ENCODE peak calls at places on chromosomes 5 and 9, in seven cellular contexts. One of them, this sample, is unnamed.

GRCh38 chr5:87541033-87541432 is 128.3 kb upstream of the CCNH start:
- DNase-seq in CD8-positive, alpha-beta T cell: no peak
- DNase-seq in iris pigment epithelial cell: peak; percentile 77
- DNase-seq in HCEC 1CT: peak; percentile 3
- DNase-seq in Right ventricle myocardium superior: peak; percentile 64
- DNase-seq in neuronal stem cell: peak; percentile 23
- DNase-seq in posterior vena cava: peak; percentile 83
- DNase-seq in this sample: no peak

GRCh38 chr5:179267071-179267670 is 78.1 kb downstream of the ADAMTS2 start:
- DNase-seq in CD8-positive, alpha-beta T cell: no peak
- DNase-seq in iris pigment epithelial cell: no peak
- DNase-seq in HCEC 1CT: no peak
- DNase-seq in Right ventricle myocardium superior: peak; percentile 43
- DNase-seq in neuronal stem cell: no peak
- DNase-seq in posterior vena cava: peak; percentile 78
- DNase-seq in this sample: peak; percentile 48

GRCh38 chr9:98142182-98142924 is 23.3 kb upstream of the TRIM14 start:
- DNase-seq in CD8-positive, alpha-beta T cell: no peak
- DNase-seq in iris pigment epithelial cell: no peak
- DNase-seq in HCEC 1CT: no peak
- DNase-seq in Right ventricle myocardium superior: peak; percentile 62
- DNase-seq in neuronal stem cell: no peak
- DNase-seq in posterior vena cava: no peak
- DNase-seq in this sample: no peak

GRCh38 chr5:53151713-53152458 is 42.3 kb upstream of the MOCS2 start:
- DNase-seq in CD8-positive, alpha-beta T cell: no peak
- DNase-seq in iris pigment epithelial cell: peak; percentile 91
- DNase-seq in HCEC 1CT: peak; percentile 54
- DNase-seq in Right ventricle myocardium superior: no peak
- DNase-seq in neuronal stem cell: no peak
- DNase-seq in posterior vena cava: no peak
- DNase-seq in this sample: no peak

GRCh38 chr9:106974341-106974740 is 111.4 kb downstream of the ZNF462 start:
- DNase-seq in CD8-positive, alpha-beta T cell: no peak
- DNase-seq in iris pigment epithelial cell: no peak
- DNase-seq in HCEC 1CT: no peak
- DNase-seq in Right ventricle myocardium superior: no peak
- DNase-seq in neuronal stem cell: no peak
- DNase-seq in posterior vena cava: no peak
- DNase-seq in this sample: no peak

GRCh38 chr5:176578391-176578808 is 29.3 kb downstream of the CDHR2 start:
- DNase-seq in CD8-positive, alpha-beta T cell: peak; percentile 36
- DNase-seq in iris pigment epithelial cell: peak; percentile 64
- DNase-seq in HCEC 1CT: no peak
- DNase-seq in Right ventricle myocardium superior: peak; percentile 52
- DNase-seq in neuronal stem cell: peak; percentile 38
- DNase-seq in posterior vena cava: no peak
- DNase-seq in this sample: no peak

GRCh38 chr5:150538007-150538917 is 30.3 kb downstream of the NDST1 start:
- DNase-seq in CD8-positive, alpha-beta T cell: no peak
- DNase-seq in iris pigment epithelial cell: peak; percentile 61
- DNase-seq in HCEC 1CT: peak; percentile 40
- DNase-seq in Right ventricle myocardium superior: no peak
- DNase-seq in neuronal stem cell: no peak
- DNase-seq in posterior vena cava: no peak
- DNase-seq in this sample: peak; percentile 52

GRCh38 chr9:75950983-75951382 is 60.5 kb downstream of the PCSK5 start:
- DNase-seq in CD8-positive, alpha-beta T cell: no peak
- DNase-seq in iris pigment epithelial cell: no peak
- DNase-seq in HCEC 1CT: no peak
- DNase-seq in Right ventricle myocardium superior: no peak
- DNase-seq in neuronal stem cell: no peak
- DNase-seq in posterior vena cava: no peak
- DNase-seq in this sample: no peak

GRCh38 chr9:134896834-134897583 is 16.4 kb downstream of the FCN2 start:
- DNase-seq in CD8-positive, alpha-beta T cell: no peak
- DNase-seq in iris pigment epithelial cell: no peak
- DNase-seq in HCEC 1CT: no peak
- DNase-seq in Right ventricle myocardium superior: no peak
- DNase-seq in neuronal stem cell: no peak
- DNase-seq in posterior vena cava: no peak
- DNase-seq in this sample: peak; percentile 24

GRCh38 chr5:1745190-1745805 is 54.3 kb downstream of the MRPL36 start:
- DNase-seq in CD8-positive, alpha-beta T cell: no peak
- DNase-seq in iris pigment epithelial cell: no peak
- DNase-seq in HCEC 1CT: no peak
- DNase-seq in Right ventricle myocardium superior: peak; percentile 22
- DNase-seq in neuronal stem cell: no peak
- DNase-seq in posterior vena cava: no peak
- DNase-seq in this sample: peak; percentile 70

GRCh38 chr9:135116371-135116770 is 28.9 kb downstream of the OLFM1 start:
- DNase-seq in CD8-positive, alpha-beta T cell: no peak
- DNase-seq in iris pigment epithelial cell: no peak
- DNase-seq in HCEC 1CT: no peak
- DNase-seq in Right ventricle myocardium superior: no peak
- DNase-seq in neuronal stem cell: no peak
- DNase-seq in posterior vena cava: no peak
- DNase-seq in this sample: no peak

GRCh38 chr5:98205691-98206461 is 567.6 kb upstream of the RGMB start:
- DNase-seq in CD8-positive, alpha-beta T cell: no peak
- DNase-seq in iris pigment epithelial cell: peak; percentile 78
- DNase-seq in HCEC 1CT: peak; percentile 80
- DNase-seq in Right ventricle myocardium superior: no peak
- DNase-seq in neuronal stem cell: no peak
- DNase-seq in posterior vena cava: no peak
- DNase-seq in this sample: no peak

GRCh38 chr9:135974220-135974573 is 13.0 kb upstream of the UBAC1 start:
- DNase-seq in CD8-positive, alpha-beta T cell: no peak
- DNase-seq in iris pigment epithelial cell: no peak
- DNase-seq in HCEC 1CT: no peak
- DNase-seq in Right ventricle myocardium superior: no peak
- DNase-seq in neuronal stem cell: no peak
- DNase-seq in posterior vena cava: no peak
- DNase-seq in this sample: no peak

GRCh38 chr5:56633950-56634349 is 181.4 kb upstream of the MAP3K1 start:
- DNase-seq in CD8-positive, alpha-beta T cell: no peak
- DNase-seq in iris pigment epithelial cell: peak; percentile 50
- DNase-seq in HCEC 1CT: no peak
- DNase-seq in Right ventricle myocardium superior: no peak
- DNase-seq in neuronal stem cell: no peak
- DNase-seq in posterior vena cava: no peak
- DNase-seq in this sample: no peak

GRCh38 chr9:117414906-117415583 is at the start of gene ASTN2:
- DNase-seq in CD8-positive, alpha-beta T cell: no peak
- DNase-seq in iris pigment epithelial cell: peak; percentile 6
- DNase-seq in HCEC 1CT: no peak
- DNase-seq in Right ventricle myocardium superior: no peak
- DNase-seq in neuronal stem cell: peak; percentile 37
- DNase-seq in posterior vena cava: peak; percentile 75
- DNase-seq in this sample: peak; percentile 80

GRCh38 chr9:2107906-2108451 is 92.8 kb downstream of the SMARCA2 start:
- DNase-seq in CD8-positive, alpha-beta T cell: no peak
- DNase-seq in iris pigment epithelial cell: no peak
- DNase-seq in HCEC 1CT: no peak
- DNase-seq in Right ventricle myocardium superior: no peak
- DNase-seq in neuronal stem cell: no peak
- DNase-seq in posterior vena cava: no peak
- DNase-seq in this sample: no peak

GRCh38 chr5:119347574-119347973 is 8.2 kb upstream of the TNFAIP8 start:
- DNase-seq in CD8-positive, alpha-beta T cell: no peak
- DNase-seq in iris pigment epithelial cell: no peak
- DNase-seq in HCEC 1CT: no peak
- DNase-seq in Right ventricle myocardium superior: no peak
- DNase-seq in neuronal stem cell: no peak
- DNase-seq in posterior vena cava: no peak
- DNase-seq in this sample: no peak

GRCh38 chr5:4802044-4802443 is 338.1 kb upstream of the ADAMTS16 start:
- DNase-seq in CD8-positive, alpha-beta T cell: no peak
- DNase-seq in iris pigment epithelial cell: peak; percentile 1
- DNase-seq in HCEC 1CT: no peak
- DNase-seq in Right ventricle myocardium superior: no peak
- DNase-seq in neuronal stem cell: no peak
- DNase-seq in posterior vena cava: no peak
- DNase-seq in this sample: no peak

GRCh38 chr5:93800988-93801811 is 59.8 kb upstream of the POU5F2 start:
- DNase-seq in CD8-positive, alpha-beta T cell: peak; percentile 28
- DNase-seq in iris pigment epithelial cell: peak; percentile 62
- DNase-seq in HCEC 1CT: peak; percentile 49
- DNase-seq in Right ventricle myocardium superior: no peak
- DNase-seq in neuronal stem cell: peak; percentile 36
- DNase-seq in posterior vena cava: no peak
- DNase-seq in this sample: no peak

GRCh38 chr5:36950586-36951457 is 74.3 kb downstream of the NIPBL start:
- DNase-seq in CD8-positive, alpha-beta T cell: no peak
- DNase-seq in iris pigment epithelial cell: peak; percentile 67
- DNase-seq in HCEC 1CT: peak; percentile 86
- DNase-seq in Right ventricle myocardium superior: no peak
- DNase-seq in neuronal stem cell: no peak
- DNase-seq in posterior vena cava: no peak
- DNase-seq in this sample: no peak

GRCh38 chr5:98997000-98997399 is 68.2 kb upstream of the CHD1 start:
- DNase-seq in CD8-positive, alpha-beta T cell: no peak
- DNase-seq in iris pigment epithelial cell: peak; percentile 22
- DNase-seq in HCEC 1CT: peak; percentile 21
- DNase-seq in Right ventricle myocardium superior: no peak
- DNase-seq in neuronal stem cell: no peak
- DNase-seq in posterior vena cava: no peak
- DNase-seq in this sample: no peak

GRCh38 chr5:114362977-114363721 is 1.3 kb downstream of the KCNN2 start:
- DNase-seq in CD8-positive, alpha-beta T cell: no peak
- DNase-seq in iris pigment epithelial cell: no peak
- DNase-seq in HCEC 1CT: no peak
- DNase-seq in Right ventricle myocardium superior: no peak
- DNase-seq in neuronal stem cell: peak; percentile 11
- DNase-seq in posterior vena cava: no peak
- DNase-seq in this sample: peak; percentile 67

GRCh38 chr5:155406815-155407214 is 393.3 kb downstream of the KIF4B start:
- DNase-seq in CD8-positive, alpha-beta T cell: no peak
- DNase-seq in iris pigment epithelial cell: no peak
- DNase-seq in HCEC 1CT: no peak
- DNase-seq in Right ventricle myocardium superior: no peak
- DNase-seq in neuronal stem cell: no peak
- DNase-seq in posterior vena cava: no peak
- DNase-seq in this sample: no peak

GRCh38 chr5:147669113-147669869 is 113.2 kb downstream of the JAKMIP2 start:
- DNase-seq in CD8-positive, alpha-beta T cell: no peak
- DNase-seq in iris pigment epithelial cell: no peak
- DNase-seq in HCEC 1CT: no peak
- DNase-seq in Right ventricle myocardium superior: no peak
- DNase-seq in neuronal stem cell: no peak
- DNase-seq in posterior vena cava: no peak
- DNase-seq in this sample: no peak

GRCh38 chr5:124872615-124873014 is 126.2 kb upstream of the ZNF608 start:
- DNase-seq in CD8-positive, alpha-beta T cell: no peak
- DNase-seq in iris pigment epithelial cell: no peak
- DNase-seq in HCEC 1CT: no peak
- DNase-seq in Right ventricle myocardium superior: no peak
- DNase-seq in neuronal stem cell: no peak
- DNase-seq in posterior vena cava: no peak
- DNase-seq in this sample: no peak

GRCh38 chr9:86175223-86175622 is 75.9 kb upstream of the GOLM1 start:
- DNase-seq in CD8-positive, alpha-beta T cell: no peak
- DNase-seq in iris pigment epithelial cell: no peak
- DNase-seq in HCEC 1CT: no peak
- DNase-seq in Right ventricle myocardium superior: no peak
- DNase-seq in neuronal stem cell: no peak
- DNase-seq in posterior vena cava: no peak
- DNase-seq in this sample: no peak

GRCh38 chr5:100519075-100519474 is 16.1 kb upstream of the FAM174A start:
- DNase-seq in CD8-positive, alpha-beta T cell: no peak
- DNase-seq in iris pigment epithelial cell: no peak
- DNase-seq in HCEC 1CT: no peak
- DNase-seq in Right ventricle myocardium superior: no peak
- DNase-seq in neuronal stem cell: no peak
- DNase-seq in posterior vena cava: no peak
- DNase-seq in this sample: no peak

GRCh38 chr9:2336055-2336454 is 285.5 kb upstream of the VLDLR start:
- DNase-seq in CD8-positive, alpha-beta T cell: no peak
- DNase-seq in iris pigment epithelial cell: peak; percentile 37
- DNase-seq in HCEC 1CT: no peak
- DNase-seq in Right ventricle myocardium superior: no peak
- DNase-seq in neuronal stem cell: no peak
- DNase-seq in posterior vena cava: no peak
- DNase-seq in this sample: no peak

GRCh38 chr5:136686192-136686872 is 321.0 kb upstream of the TRPC7 start:
- DNase-seq in CD8-positive, alpha-beta T cell: no peak
- DNase-seq in iris pigment epithelial cell: peak; percentile 37
- DNase-seq in HCEC 1CT: no peak
- DNase-seq in Right ventricle myocardium superior: no peak
- DNase-seq in neuronal stem cell: no peak
- DNase-seq in posterior vena cava: no peak
- DNase-seq in this sample: no peak

GRCh38 chr5:100667021-100667671 is 132.0 kb downstream of the FAM174A start:
- DNase-seq in CD8-positive, alpha-beta T cell: no peak
- DNase-seq in iris pigment epithelial cell: peak; percentile 91
- DNase-seq in HCEC 1CT: peak; percentile 84
- DNase-seq in Right ventricle myocardium superior: no peak
- DNase-seq in neuronal stem cell: no peak
- DNase-seq in posterior vena cava: no peak
- DNase-seq in this sample: no peak

GRCh38 chr9:137606005-137606601 is 617 bp downstream of the ARRDC1 start:
- DNase-seq in CD8-positive, alpha-beta T cell: no peak
- DNase-seq in iris pigment epithelial cell: no peak
- DNase-seq in HCEC 1CT: no peak
- DNase-seq in Right ventricle myocardium superior: peak; percentile 53
- DNase-seq in neuronal stem cell: no peak
- DNase-seq in posterior vena cava: peak; percentile 86
- DNase-seq in this sample: peak; percentile 65

GRCh38 chr9:128124451-128124850 is 3.1 kb downstream of the PTGES2 start:
- DNase-seq in CD8-positive, alpha-beta T cell: no peak
- DNase-seq in iris pigment epithelial cell: no peak
- DNase-seq in HCEC 1CT: no peak
- DNase-seq in Right ventricle myocardium superior: peak; percentile 20
- DNase-seq in neuronal stem cell: no peak
- DNase-seq in posterior vena cava: peak; percentile 47
- DNase-seq in this sample: peak; percentile 52

GRCh38 chr9:120830151-120830550 is 12.6 kb downstream of the PSMD5 start:
- DNase-seq in CD8-positive, alpha-beta T cell: no peak
- DNase-seq in iris pigment epithelial cell: peak; percentile 51
- DNase-seq in HCEC 1CT: no peak
- DNase-seq in Right ventricle myocardium superior: no peak
- DNase-seq in neuronal stem cell: no peak
- DNase-seq in posterior vena cava: no peak
- DNase-seq in this sample: no peak